ENCODE peak calls at places on chromosomes 5 and 9, in seven cellular contexts. H is amygdala, L is non-pigmented ciliary epithelial cell, F is astrocyte, K is T1000, B is upper lobe of right lung, T is HTR-8/SVneo. O is an unnamed sample.
A peak's percentile ranks its signal among the peaks of the same experiment; 100 is the strongest.

GRCh38 chr9:6052520-6052919 is 37.1 kb upstream of the RANBP6 start:
- DNase-seq in T (no peak), K (no peak), H (no peak), F (no peak), B (no peak), L (no peak), O (no peak)

GRCh38 chr9:79353856-79354520 is 217.8 kb upstream of the TLE4 start:
- DNase-seq in B (no peak), L (peak; percentile 52), F (peak; percentile 89), H (no peak), T (no peak), K (no peak), O (no peak)

GRCh38 chr5:135436856-135437795 is 10.0 kb downstream of the DCANP1 start:
- DNase-seq in B (no peak), L (no peak), F (peak; percentile 32), T (no peak), H (no peak), K (no peak), O (no peak)

GRCh38 chr9:110131499-110131898 is 76.5 kb downstream of the C9orf152 start:
- DNase-seq in F (peak; percentile 72), H (no peak), T (no peak), L (no peak), K (no peak), B (no peak), O (no peak)

GRCh38 chr9:135971892-135972291 is 10.7 kb upstream of the UBAC1 start:
- DNase-seq in B (peak; percentile 84), F (no peak), K (no peak), T (no peak), L (no peak), H (no peak), O (no peak)

GRCh38 chr5:154325566-154325965 is 120.2 kb upstream of the SAP30L start:
- DNase-seq in B (no peak), F (no peak), T (no peak), K (no peak), L (no peak), H (no peak), O (peak; percentile 53)

GRCh38 chr9:93247892-93248291 is 64.0 kb downstream of the WNK2 start:
- DNase-seq in L (no peak), H (no peak), K (no peak), F (no peak), T (no peak), B (no peak), O (no peak)

GRCh38 chr9:96107436-96107835 is 194.5 kb downstream of the HSD17B3 start:
- DNase-seq in B (no peak), H (no peak), L (no peak), F (no peak), K (no peak), T (no peak), O (no peak)

GRCh38 chr5:80216753-80217596 is 38.9 kb downstream of the SERINC5 start:
- DNase-seq in L (no peak), T (no peak), H (peak; percentile 62), K (no peak), F (no peak), B (peak; percentile 89), O (no peak)

GRCh38 chr5:55220433-55221185 is 6.5 kb downstream of the MCIDAS start:
- DNase-seq in F (no peak), T (no peak), H (no peak), K (no peak), L (no peak), B (no peak), O (no peak)

GRCh38 chr9:87324613-87325194 is 173.0 kb upstream of the DAPK1 start:
- DNase-seq in T (peak; percentile 23), H (no peak), L (no peak), B (no peak), F (peak; percentile 26), K (no peak), O (peak; percentile 8)

GRCh38 chr9:91422832-91423711 is 560 bp downstream of the NFIL3 start:
- DNase-seq in H (no peak), L (no peak), F (peak; percentile 79), K (no peak), B (peak; percentile 85), T (no peak), O (no peak)

GRCh38 chr9:122333169-122333808 is 37.5 kb upstream of the PTGS1 start:
- DNase-seq in T (no peak), F (no peak), B (no peak), K (no peak), L (no peak), H (no peak), O (peak; percentile 60)

GRCh38 chr5:124655943-124656459 is 90.4 kb downstream of the ZNF608 start:
- DNase-seq in H (no peak), L (peak; percentile 86), T (peak; percentile 40), B (no peak), F (peak; percentile 91), K (no peak), O (peak; percentile 48)

GRCh38 chr5:76485511-76485910 is 82.4 kb downstream of the IQGAP2 start:
- DNase-seq in F (no peak), K (no peak), H (no peak), L (no peak), T (no peak), B (no peak), O (no peak)

GRCh38 chr5:115774684-115775083 is 41.8 kb downstream of the CDO1 start:
- DNase-seq in L (no peak), F (no peak), T (no peak), K (no peak), B (no peak), H (no peak), O (no peak)

GRCh38 chr5:129541648-129542251 is 81.7 kb downstream of the ADAMTS19 start:
- DNase-seq in F (peak; percentile 10), B (no peak), K (no peak), T (peak; percentile 0), H (no peak), L (no peak), O (peak; percentile 3)

O was measured in CMK.